ENCODE peak calls at places on chromosomes 6 and 20, in ten cellular contexts. V, C, K, P, S, T, Q, X, A and U are unnamed samples.
A peak's percentile ranks its signal among the peaks of the same experiment; 100 is the strongest.

GRCh38 chr6:29916741-29917140 is 25.6 kb upstream of the HLA-A start:
- DNase-seq in S (no peak), V (no peak), X (no peak), P (no peak), C (no peak), A (no peak), T (no peak), Q (no peak), K (no peak), U (no peak)

GRCh38 chr6:22845467-22845866 is 276.1 kb downstream of the HDGFL1 start:
- DNase-seq in K (no peak), Q (no peak), P (no peak), C (no peak), S (no peak), A (peak; percentile 73), V (no peak), X (no peak), T (no peak), U (no peak)

GRCh38 chr6:72048080-72048479 is 161.7 kb downstream of the RIMS1 start:
- DNase-seq in X (no peak), S (no peak), C (no peak), Q (no peak), A (no peak), P (no peak), V (no peak), K (no peak), T (no peak), U (no peak)

GRCh38 chr6:38567436-38567835 is 72.3 kb downstream of the BTBD9 start:
- DNase-seq in A (peak; percentile 63), X (peak; percentile 30), Q (no peak), K (no peak), C (no peak), T (peak; percentile 2), V (no peak), S (no peak), P (no peak), U (peak; percentile 94)

GRCh38 chr6:170443151-170443662 is 109.9 kb downstream of the PSMB1 start:
- DNase-seq in X (peak; percentile 40), S (no peak), K (no peak), A (no peak), T (no peak), P (no peak), Q (no peak), V (peak; percentile 56), C (no peak), U (no peak)

GRCh38 chr6:5135783-5136376 is 50.7 kb downstream of the PPP1R3G start:
- DNase-seq in Q (peak; percentile 48), A (peak; percentile 55), C (peak; percentile 31), P (no peak), K (no peak), T (no peak), V (no peak), X (peak; percentile 64), S (no peak), U (peak; percentile 69)

GRCh38 chr6:159836294-159837140 is 36.4 kb downstream of the PNLDC1 start:
- DNase-seq in C (no peak), K (no peak), P (no peak), A (no peak), S (no peak), X (no peak), T (no peak), Q (no peak), V (no peak), U (peak; percentile 60)

GRCh38 chr20:24989162-24989561 is 3.4 kb downstream of the APMAP start:
- DNase-seq in A (no peak), C (no peak), V (no peak), K (no peak), P (no peak), X (no peak), Q (no peak), S (no peak), T (no peak), U (no peak)